ENCODE peak calls at places on chromosomes 2 and 18, in ten cellular contexts. D, W, K, J, I, O, E, Q, A and B are unnamed samples. For H3K36me3, the result is how much of the 10 kb centered on the place peaks cover.

GRCh38 chr2:192978317-192978874 is 783.7 kb upstream of the TMEFF2 start:
- DNase-seq in A (no peak), I (no peak), Q (no peak), K (no peak), D (no peak), W (no peak), J (no peak), O (no peak), E (no peak), B (no peak)

GRCh38 chr18:11096839-11097750 is 52.3 kb downstream of the PIEZO2 start:
- DNase-seq in I (no peak), K (no peak), E (peak), Q (no peak), D (no peak), W (no peak), O (no peak), A (no peak), J (no peak), B (no peak)

GRCh38 chr2:88090446-88091283 is 23.0 kb downstream of the SMYD1 start:
- DNase-seq in O (no peak), Q (no peak), K (no peak), D (no peak), E (no peak), W (no peak), J (no peak), A (no peak), I (no peak), B (no peak)

GRCh38 chr2:152558174-152559091 is 158.8 kb downstream of the PRPF40A start:
- DNase-seq in A (no peak), E (no peak), D (no peak), O (no peak), K (no peak), J (no peak), W (peak), I (no peak), Q (no peak), B (no peak)

GRCh38 chr2:221434155-221434554 is 137.9 kb downstream of the EPHA4 start:
- DNase-seq in Q (no peak), A (no peak), K (no peak), D (no peak), O (no peak), W (no peak), I (no peak), E (no peak), J (no peak), B (no peak)

GRCh38 chr2:39164089-39164488 is 43.2 kb upstream of the SOS1 start:
- DNase-seq in W (no peak), A (no peak), D (no peak), Q (no peak), J (no peak), K (no peak), O (no peak), E (no peak), I (no peak), B (no peak)

GRCh38 chr2:172113617-172114016 is 10.9 kb upstream of the DLX2 start:
- DNase-seq in A (no peak), E (no peak), O (no peak), D (no peak), Q (no peak), K (no peak), W (no peak), I (no peak), J (peak), B (peak)

GRCh38 chr18:60188943-60189342 is 183.6 kb downstream of the MC4R start:
- DNase-seq in Q (no peak), I (no peak), E (no peak), J (no peak), A (no peak), W (no peak), D (no peak), O (no peak), K (no peak), B (no peak)

GRCh38 chr2:220315098-220315785 is 687.8 kb downstream of the SLC4A3 start:
- DNase-seq in D (no peak), J (no peak), E (no peak), O (no peak), A (no peak), K (no peak), I (no peak), W (no peak), Q (peak), B (no peak)

GRCh38 chr2:45241061-45241561 is 231.9 kb upstream of the SIX2 start:
- DNase-seq in O (no peak), J (no peak), D (no peak), W (peak), K (no peak), E (no peak), Q (no peak), I (no peak), A (no peak), B (no peak)

GRCh38 chr18:6203791-6204190 is 210.9 kb downstream of the L3MBTL4 start:
- DNase-seq in A (no peak), I (no peak), W (no peak), O (no peak), Q (no peak), E (no peak), J (no peak), D (peak), K (no peak), B (no peak)

DNA sequence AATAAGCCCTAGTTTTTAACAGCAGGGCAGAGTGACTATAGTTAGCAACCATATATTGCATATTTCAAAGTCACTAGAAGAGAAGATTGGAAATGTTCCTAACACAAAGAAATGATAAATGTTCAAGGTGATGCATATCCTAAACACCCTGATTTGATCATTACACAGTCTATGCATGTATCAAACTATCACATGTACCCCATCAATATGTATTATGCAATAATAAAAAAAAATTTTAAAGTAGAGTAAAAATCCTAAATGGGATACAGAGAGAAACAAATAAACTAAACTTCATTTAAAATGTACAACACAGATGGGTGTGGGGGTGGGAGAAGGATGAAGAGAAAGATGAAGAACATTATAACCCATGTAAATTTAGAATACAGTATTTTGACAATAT is 93.9 kb downstream of the TMEM131 start:
- DNase-seq in Q (no peak), D (no peak), W (no peak), O (no peak), I (no peak), A (no peak), J (no peak), K (no peak), E (no peak), B (no peak)
- H3K36me3 ChIP-seq in Q (under half), D (under half), W (under half), O (under half), I (under half), A (under half), J (under half), K (under half), E (under half), B (under half)

GRCh38 chr2:37205689-37206341 is 9.5 kb downstream of the CEBPZOS start:
- DNase-seq in A (no peak), O (no peak), E (no peak), J (peak), W (no peak), Q (no peak), K (no peak), D (no peak), I (no peak), B (peak)
- H3K36me3 ChIP-seq in A (under half), O (half or more), E (half or more), J (half or more), W (under half), Q (under half), K (half or more), D (under half), I (half or more), B (half or more)

DNA sequence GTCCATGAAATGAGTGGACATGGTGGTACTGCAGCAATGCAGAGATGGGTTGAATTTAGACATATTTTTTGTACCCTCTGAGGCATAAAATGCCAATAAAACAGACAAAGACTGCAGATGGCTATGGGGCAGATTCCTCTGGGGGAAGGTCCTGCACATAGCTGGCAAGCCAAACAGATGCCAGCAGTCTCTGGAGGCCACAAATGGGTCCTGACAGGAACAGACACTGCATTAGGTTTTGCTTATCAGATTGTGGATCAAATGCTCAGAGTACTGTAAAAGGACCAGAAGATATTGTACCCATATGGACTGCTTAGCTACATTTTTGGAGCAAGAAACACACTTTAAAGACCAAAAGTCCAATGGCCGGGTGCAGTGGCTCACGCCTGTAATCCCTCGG is 40.9 kb upstream of the ORC2 start:
- DNase-seq in E (no peak), O (no peak), A (no peak), I (no peak), Q (no peak), K (no peak), W (no peak), D (no peak), J (no peak), B (no peak)
- H3K36me3 ChIP-seq in E (under half), O (under half), A (under half), I (half or more), Q (under half), K (half or more), W (under half), D (under half), J (under half), B (under half)

DNA sequence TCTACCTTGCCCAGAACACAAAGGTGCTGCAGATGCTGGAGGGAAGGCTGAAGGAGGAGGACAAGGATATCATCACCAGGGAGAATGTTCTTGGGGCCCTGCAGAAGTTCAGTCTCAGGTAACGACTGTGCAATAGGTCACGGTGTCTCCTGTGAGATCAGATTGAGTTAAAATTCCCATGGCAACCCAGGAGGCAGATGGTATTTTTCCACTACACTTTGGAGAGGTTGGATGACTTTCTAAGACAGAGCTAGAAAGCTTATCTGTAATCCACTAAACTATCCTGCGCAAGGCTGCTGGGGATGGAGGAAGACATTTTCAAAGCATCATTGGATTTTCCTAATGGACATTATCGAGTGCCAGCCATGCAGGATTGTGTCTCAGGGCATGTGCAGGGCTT is 74.5 kb downstream of the ARMC9 start:
- DNase-seq in O (no peak), J (no peak), I (no peak), D (no peak), K (no peak), Q (no peak), W (no peak), A (no peak), E (no peak), B (no peak)
- H3K36me3 ChIP-seq in O (under half), J (under half), I (under half), D (under half), K (under half), Q (under half), W (under half), A (under half), E (under half), B (under half)

GRCh38 chr2:32641180-32641579 is 13.3 kb downstream of the TTC27 start:
- DNase-seq in Q (no peak), K (no peak), I (no peak), D (no peak), E (no peak), O (no peak), A (no peak), J (no peak), W (no peak), B (no peak)
- H3K36me3 ChIP-seq in Q (under half), K (half or more), I (half or more), D (under half), E (under half), O (under half), A (under half), J (under half), W (under half), B (under half)